ENCODE peak calls at places on chromosomes 11 and 22, in six cellular contexts. N, A, Z, V, U and P are unnamed samples.
A peak's percentile ranks its signal among the peaks of the same experiment; 100 is the strongest.

GRCh38 chr11:102580185-102580951 is 44.8 kb downstream of the MMP20 start:
- DNase-seq in V (no peak), A (no peak), Z (no peak), U (no peak), N (no peak), P (no peak)

GRCh38 chr22:23106906-23107367 is 34.9 kb downstream of the RSPH14 start:
- DNase-seq in Z (no peak), U (no peak), N (no peak), V (no peak), A (no peak), P (peak; percentile 74)

GRCh38 chr11:132373405-132374141 is 1003.2 kb downstream of the NTM start:
- DNase-seq in A (no peak), Z (no peak), N (no peak), V (no peak), U (no peak), P (no peak)

GRCh38 chr11:108803781-108804180 is 138.9 kb downstream of the DDX10 start:
- DNase-seq in N (no peak), V (no peak), A (no peak), U (no peak), Z (no peak), P (no peak)

GRCh38 chr11:127859941-127860354 is 727.4 kb downstream of the ETS1 start:
- DNase-seq in V (no peak), N (no peak), U (no peak), Z (no peak), A (peak; percentile 46), P (no peak)

GRCh38 chr11:112610996-112611795 is 350.0 kb upstream of the NCAM1 start:
- DNase-seq in V (no peak), N (no peak), Z (no peak), A (no peak), U (no peak), P (no peak)

GRCh38 chr11:108592591-108593213 is 866 bp downstream of the EXPH5 start:
- DNase-seq in V (no peak), U (no peak), A (peak; percentile 54), N (peak; percentile 14), Z (peak; percentile 29), P (peak; percentile 18)

GRCh38 chr11:133951484-133952198 is 5.1 kb downstream of the IGSF9B start:
- DNase-seq in N (no peak), V (no peak), Z (no peak), U (no peak), A (no peak), P (no peak)

GRCh38 chr22:24975813-24976341 is 23.4 kb downstream of the KIAA1671 start:
- DNase-seq in A (peak; percentile 64), V (peak; percentile 74), N (peak; percentile 43), Z (peak; percentile 77), U (no peak), P (peak; percentile 84)

GRCh38 chr11:68990995-68991780 is 10.4 kb upstream of the MRGPRD start:
- DNase-seq in U (no peak), A (peak; percentile 39), N (no peak), Z (no peak), V (no peak), P (peak; percentile 33)

GRCh38 chr11:57751676-57752253 is at the start of gene BTBD18:
- DNase-seq in A (no peak), U (no peak), N (peak; percentile 81), Z (no peak), V (no peak), P (no peak)

GRCh38 chr22:41603873-41604332 is 14.3 kb upstream of the PMM1 start:
- DNase-seq in U (no peak), N (no peak), Z (no peak), A (no peak), V (no peak), P (no peak)

GRCh38 chr11:57792870-57793269 is 31.3 kb downstream of the CTNND1 start:
- DNase-seq in N (no peak), A (no peak), Z (no peak), U (no peak), V (no peak), P (no peak)

GRCh38 chr11:65864758-65865471 is 4.7 kb downstream of the MUS81 start:
- DNase-seq in Z (no peak), U (no peak), V (no peak), N (no peak), A (no peak), P (peak; percentile 46)

GRCh38 chr22:20243545-20244249 is 24.4 kb downstream of the RTN4R start:
- DNase-seq in N (peak; percentile 80), V (no peak), Z (peak; percentile 39), A (peak; percentile 81), U (peak; percentile 40), P (peak; percentile 94)

GRCh38 chr11:61120865-61121831 is 18.9 kb downstream of the CD5 start:
- DNase-seq in Z (no peak), A (peak; percentile 44), N (peak; percentile 80), V (no peak), U (no peak), P (peak; percentile 74)

GRCh38 chr11:83681045-83681781 is 395.0 kb upstream of the CCDC90B start:
- DNase-seq in V (no peak), U (no peak), N (no peak), A (no peak), Z (no peak), P (no peak)

GRCh38 chr11:73989156-73989555 is 6.5 kb upstream of the UCP2 start:
- DNase-seq in U (no peak), A (no peak), Z (no peak), N (no peak), V (no peak), P (no peak)

GRCh38 chr11:70470127-70470526 is 71.8 kb downstream of the CTTN start:
- DNase-seq in U (no peak), N (no peak), A (peak; percentile 65), V (no peak), Z (no peak), P (no peak)

GRCh38 chr11:15967166-15967565 is 389.2 kb downstream of the SOX6 start:
- DNase-seq in A (no peak), N (no peak), Z (no peak), U (peak; percentile 33), V (no peak), P (no peak)

GRCh38 chr11:15968461-15969130 is 387.8 kb downstream of the SOX6 start:
- DNase-seq in V (no peak), U (no peak), A (no peak), Z (no peak), N (no peak), P (no peak)

GRCh38 chr11:15969701-15970329 is 386.5 kb downstream of the SOX6 start:
- DNase-seq in N (no peak), Z (no peak), V (no peak), U (peak; percentile 86), A (no peak), P (peak; percentile 37)

GRCh38 chr11:15969281-15969680 is 387.1 kb downstream of the SOX6 start:
- DNase-seq in V (peak; percentile 61), U (peak; percentile 44), N (peak; percentile 71), Z (peak; percentile 53), A (peak; percentile 66), P (peak; percentile 58)

DNA sequence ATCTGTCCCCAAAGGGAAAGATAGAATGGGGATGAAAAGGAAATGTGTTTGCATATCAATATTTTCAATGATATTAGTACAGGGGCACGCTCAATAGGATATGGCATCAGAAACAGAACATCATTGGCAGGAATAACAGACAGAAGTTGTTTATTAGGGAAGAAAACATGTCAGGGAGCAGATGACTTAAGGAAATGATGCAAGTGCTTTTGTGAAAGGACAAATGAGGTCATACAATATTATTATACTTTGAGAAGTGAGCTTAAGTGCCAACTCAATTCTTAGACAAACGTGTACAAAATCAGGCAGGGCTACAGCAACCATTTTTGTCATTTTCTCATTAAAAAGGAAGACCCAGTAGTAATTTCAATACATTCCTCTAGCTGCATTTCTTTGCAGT is 388.4 kb downstream of the SOX6 start:
- DNase-seq in Z (no peak), N (no peak), V (no peak), A (no peak), U (peak; percentile 28), P (no peak)
- H3K27ac ChIP-seq in Z (peak overlapping the region; percentile 95), N (peak overlapping the region; percentile 20), V (peak overlapping the region; percentile 64), A (no peak overlapping the region), U (peak overlapping the region; percentile 98), P (peak overlapping the region; percentile 97)

GRCh38 chr22:39179401-39179827 is 26.9 kb upstream of the CBX7 start:
- DNase-seq in Z (no peak), A (no peak), V (no peak), U (no peak), N (no peak), P (no peak)
- H3K27ac ChIP-seq in Z (no peak overlapping the region), A (no peak overlapping the region), V (no peak overlapping the region), U (no peak overlapping the region), N (no peak overlapping the region), P (no peak overlapping the region)

GRCh38 chr11:95375451-95375850 is 144.4 kb upstream of the SESN3 start:
- DNase-seq in Z (no peak), A (no peak), N (no peak), U (no peak), V (no peak), P (no peak)

GRCh38 chr11:95373241-95373640 is 142.2 kb upstream of the SESN3 start:
- DNase-seq in U (no peak), N (no peak), V (no peak), A (no peak), Z (no peak), P (no peak)

GRCh38 chr11:95378106-95378505 is 147.1 kb upstream of the SESN3 start:
- DNase-seq in V (no peak), Z (no peak), N (no peak), A (no peak), U (no peak), P (no peak)

GRCh38 chr11:95378789-95379188 is 147.8 kb upstream of the SESN3 start:
- DNase-seq in N (no peak), V (no peak), A (no peak), Z (no peak), U (no peak), P (no peak)

DNA sequence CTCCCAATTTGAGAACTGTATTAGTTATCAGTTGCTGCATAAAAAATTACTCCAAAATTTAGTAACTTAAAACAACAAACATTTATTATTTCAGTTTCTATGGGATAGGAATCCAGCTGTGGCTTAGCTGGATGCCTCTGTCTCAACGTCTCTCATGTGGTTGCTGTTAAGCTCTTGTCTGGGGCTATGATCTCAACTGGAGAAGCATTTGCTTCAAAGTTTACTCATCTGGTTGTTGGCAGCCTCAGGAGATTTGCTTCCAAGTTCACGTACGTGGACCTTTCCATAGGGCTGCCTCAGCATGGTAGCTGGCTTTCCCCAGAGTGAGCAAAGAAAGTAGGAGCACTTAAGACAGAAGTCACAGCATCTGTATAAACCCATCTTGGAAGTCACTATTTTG is 144.9 kb upstream of the SESN3 start:
- DNase-seq in U (no peak), A (no peak), N (no peak), V (no peak), Z (no peak), P (no peak)
- H3K27ac ChIP-seq in U (no peak overlapping the region), A (no peak overlapping the region), N (no peak overlapping the region), V (no peak overlapping the region), Z (no peak overlapping the region), P (no peak overlapping the region)

GRCh38 chr22:48641906-48642475 is 1185.7 kb downstream of the BRD1 start:
- DNase-seq in U (no peak), A (no peak), Z (no peak), V (no peak), N (no peak), P (no peak)

GRCh38 chr22:48639021-48639795 is 1188.5 kb downstream of the BRD1 start:
- DNase-seq in N (no peak), A (no peak), V (no peak), U (no peak), Z (no peak), P (peak; percentile 33)

GRCh38 chr22:48639896-48640732 is 1187.6 kb downstream of the BRD1 start:
- DNase-seq in Z (no peak), A (no peak), V (no peak), U (no peak), N (no peak), P (peak; percentile 24)

GRCh38 chr22:48642550-48642949 is 1185.1 kb downstream of the BRD1 start:
- DNase-seq in N (no peak), Z (no peak), U (no peak), A (no peak), V (no peak), P (peak; percentile 25)

GRCh38 chr22:48640890-48641771 is 1186.5 kb downstream of the BRD1 start:
- DNase-seq in N (no peak), A (no peak), Z (no peak), U (no peak), V (no peak), P (no peak)
- H3K27ac ChIP-seq in N (no peak overlapping the region), A (no peak overlapping the region), Z (no peak overlapping the region), U (no peak overlapping the region), V (peak overlapping the region; percentile 54), P (no peak overlapping the region)